ENCODE peak calls at places on chromosomes 5 and 9, in five cellular contexts. One of them, this sample, is unnamed.

GRCh38 chr5:139138790-139139189 is 59.4 kb downstream of the SIL1 start:
- DNase-seq in activated CD4-positive, alpha-beta T cell treated with anti-CD3 and anti-CD28 coated beads, Interleukin-2, amount 50 U/mL, for 1 hour: no peak
- DNase-seq in astrocyte: peak; percentile 61
- DNase-seq in HuH-7: no peak
- DNase-seq in activated T-cell treated with anti-CD3 and anti-CD28 coated beads for 48 hours: no peak
- DNase-seq in this sample: no peak

GRCh38 chr5:132439521-132440206 is 50.9 kb downstream of the IRF1 start:
- DNase-seq in activated CD4-positive, alpha-beta T cell treated with anti-CD3 and anti-CD28 coated beads, Interleukin-2, amount 50 U/mL, for 1 hour: no peak
- DNase-seq in astrocyte: peak; percentile 91
- DNase-seq in HuH-7: no peak
- DNase-seq in activated T-cell treated with anti-CD3 and anti-CD28 coated beads for 48 hours: no peak
- DNase-seq in this sample: no peak

GRCh38 chr5:89662499-89662898 is 747.1 kb downstream of the CETN3 start:
- DNase-seq in activated CD4-positive, alpha-beta T cell treated with anti-CD3 and anti-CD28 coated beads, Interleukin-2, amount 50 U/mL, for 1 hour: no peak
- DNase-seq in astrocyte: no peak
- DNase-seq in HuH-7: no peak
- DNase-seq in activated T-cell treated with anti-CD3 and anti-CD28 coated beads for 48 hours: no peak
- DNase-seq in this sample: no peak

GRCh38 chr5:142816577-142816976 is 46.4 kb downstream of the ARHGAP26 start:
- DNase-seq in activated CD4-positive, alpha-beta T cell treated with anti-CD3 and anti-CD28 coated beads, Interleukin-2, amount 50 U/mL, for 1 hour: no peak
- DNase-seq in astrocyte: peak; percentile 72
- DNase-seq in HuH-7: no peak
- DNase-seq in activated T-cell treated with anti-CD3 and anti-CD28 coated beads for 48 hours: no peak
- DNase-seq in this sample: no peak

GRCh38 chr5:14595189-14595588 is 13.6 kb downstream of the OTULINL start:
- DNase-seq in activated CD4-positive, alpha-beta T cell treated with anti-CD3 and anti-CD28 coated beads, Interleukin-2, amount 50 U/mL, for 1 hour: no peak
- DNase-seq in astrocyte: no peak
- DNase-seq in HuH-7: no peak
- DNase-seq in activated T-cell treated with anti-CD3 and anti-CD28 coated beads for 48 hours: no peak
- DNase-seq in this sample: no peak

GRCh38 chr9:129696803-129697110 is 31.3 kb downstream of the PRRX2 start:
- DNase-seq in activated CD4-positive, alpha-beta T cell treated with anti-CD3 and anti-CD28 coated beads, Interleukin-2, amount 50 U/mL, for 1 hour: no peak
- DNase-seq in astrocyte: no peak
- DNase-seq in HuH-7: no peak
- DNase-seq in activated T-cell treated with anti-CD3 and anti-CD28 coated beads for 48 hours: no peak
- DNase-seq in this sample: no peak

GRCh38 chr9:72533322-72533721 is 11.9 kb downstream of the TMC1 start:
- DNase-seq in activated CD4-positive, alpha-beta T cell treated with anti-CD3 and anti-CD28 coated beads, Interleukin-2, amount 50 U/mL, for 1 hour: no peak
- DNase-seq in astrocyte: peak; percentile 84
- DNase-seq in HuH-7: no peak
- DNase-seq in activated T-cell treated with anti-CD3 and anti-CD28 coated beads for 48 hours: no peak
- DNase-seq in this sample: no peak

GRCh38 chr9:116337015-116337414 is 183.4 kb downstream of the PAPPA start:
- DNase-seq in activated CD4-positive, alpha-beta T cell treated with anti-CD3 and anti-CD28 coated beads, Interleukin-2, amount 50 U/mL, for 1 hour: no peak
- DNase-seq in astrocyte: peak; percentile 75
- DNase-seq in HuH-7: no peak
- DNase-seq in activated T-cell treated with anti-CD3 and anti-CD28 coated beads for 48 hours: no peak
- DNase-seq in this sample: no peak

GRCh38 chr5:179211076-179211475 is 134.2 kb downstream of the ADAMTS2 start:
- DNase-seq in activated CD4-positive, alpha-beta T cell treated with anti-CD3 and anti-CD28 coated beads, Interleukin-2, amount 50 U/mL, for 1 hour: no peak
- DNase-seq in astrocyte: no peak
- DNase-seq in HuH-7: no peak
- DNase-seq in activated T-cell treated with anti-CD3 and anti-CD28 coated beads for 48 hours: no peak
- DNase-seq in this sample: no peak

GRCh38 chr5:82057051-82057450 is 85.2 kb downstream of the ATG10 start:
- DNase-seq in activated CD4-positive, alpha-beta T cell treated with anti-CD3 and anti-CD28 coated beads, Interleukin-2, amount 50 U/mL, for 1 hour: no peak
- DNase-seq in astrocyte: peak; percentile 79
- DNase-seq in HuH-7: no peak
- DNase-seq in activated T-cell treated with anti-CD3 and anti-CD28 coated beads for 48 hours: no peak
- DNase-seq in this sample: no peak

GRCh38 chr9:72158680-72159079 is 9.4 kb downstream of the GDA start:
- DNase-seq in activated CD4-positive, alpha-beta T cell treated with anti-CD3 and anti-CD28 coated beads, Interleukin-2, amount 50 U/mL, for 1 hour: no peak
- DNase-seq in astrocyte: no peak
- DNase-seq in HuH-7: no peak
- DNase-seq in activated T-cell treated with anti-CD3 and anti-CD28 coated beads for 48 hours: no peak
- DNase-seq in this sample: no peak

GRCh38 chr9:134800791-134801339 is 79.7 kb upstream of the FCN2 start:
- DNase-seq in activated CD4-positive, alpha-beta T cell treated with anti-CD3 and anti-CD28 coated beads, Interleukin-2, amount 50 U/mL, for 1 hour: no peak
- DNase-seq in astrocyte: no peak
- DNase-seq in HuH-7: no peak
- DNase-seq in activated T-cell treated with anti-CD3 and anti-CD28 coated beads for 48 hours: no peak
- DNase-seq in this sample: no peak

GRCh38 chr5:68267044-68267443 is 51.5 kb downstream of the PIK3R1 start:
- DNase-seq in activated CD4-positive, alpha-beta T cell treated with anti-CD3 and anti-CD28 coated beads, Interleukin-2, amount 50 U/mL, for 1 hour: no peak
- DNase-seq in astrocyte: no peak
- DNase-seq in HuH-7: no peak
- DNase-seq in activated T-cell treated with anti-CD3 and anti-CD28 coated beads for 48 hours: no peak
- DNase-seq in this sample: no peak

GRCh38 chr9:104780796-104781395 is 17.0 kb downstream of the NIPSNAP3B start:
- DNase-seq in activated CD4-positive, alpha-beta T cell treated with anti-CD3 and anti-CD28 coated beads, Interleukin-2, amount 50 U/mL, for 1 hour: no peak
- DNase-seq in astrocyte: no peak
- DNase-seq in HuH-7: no peak
- DNase-seq in activated T-cell treated with anti-CD3 and anti-CD28 coated beads for 48 hours: no peak
- DNase-seq in this sample: no peak

GRCh38 chr5:154923441-154924430 is 14.3 kb downstream of the GEMIN5 start:
- DNase-seq in activated CD4-positive, alpha-beta T cell treated with anti-CD3 and anti-CD28 coated beads, Interleukin-2, amount 50 U/mL, for 1 hour: no peak
- DNase-seq in astrocyte: peak; percentile 88
- DNase-seq in HuH-7: no peak
- DNase-seq in activated T-cell treated with anti-CD3 and anti-CD28 coated beads for 48 hours: no peak
- DNase-seq in this sample: no peak

GRCh38 chr5:57839025-57839424 is 356.4 kb upstream of the ACTBL2 start:
- DNase-seq in activated CD4-positive, alpha-beta T cell treated with anti-CD3 and anti-CD28 coated beads, Interleukin-2, amount 50 U/mL, for 1 hour: no peak
- DNase-seq in astrocyte: no peak
- DNase-seq in HuH-7: no peak
- DNase-seq in activated T-cell treated with anti-CD3 and anti-CD28 coated beads for 48 hours: no peak
- DNase-seq in this sample: no peak

GRCh38 chr9:136059321-136059791 is 35.7 kb downstream of the NACC2 start:
- DNase-seq in activated CD4-positive, alpha-beta T cell treated with anti-CD3 and anti-CD28 coated beads, Interleukin-2, amount 50 U/mL, for 1 hour: no peak
- DNase-seq in astrocyte: no peak
- DNase-seq in HuH-7: no peak
- DNase-seq in activated T-cell treated with anti-CD3 and anti-CD28 coated beads for 48 hours: no peak
- DNase-seq in this sample: no peak

GRCh38 chr5:173673295-173674170 is 57.1 kb upstream of the BOD1 start:
- DNase-seq in activated CD4-positive, alpha-beta T cell treated with anti-CD3 and anti-CD28 coated beads, Interleukin-2, amount 50 U/mL, for 1 hour: no peak
- DNase-seq in astrocyte: no peak
- DNase-seq in HuH-7: no peak
- DNase-seq in activated T-cell treated with anti-CD3 and anti-CD28 coated beads for 48 hours: no peak
- DNase-seq in this sample: no peak

GRCh38 chr5:58394326-58394725 is 65.6 kb downstream of the PLK2 start:
- DNase-seq in activated CD4-positive, alpha-beta T cell treated with anti-CD3 and anti-CD28 coated beads, Interleukin-2, amount 50 U/mL, for 1 hour: no peak
- DNase-seq in astrocyte: no peak
- DNase-seq in HuH-7: no peak
- DNase-seq in activated T-cell treated with anti-CD3 and anti-CD28 coated beads for 48 hours: no peak
- DNase-seq in this sample: no peak

GRCh38 chr9:133403766-133404439 is 13.9 kb downstream of the REXO4 start:
- DNase-seq in activated CD4-positive, alpha-beta T cell treated with anti-CD3 and anti-CD28 coated beads, Interleukin-2, amount 50 U/mL, for 1 hour: peak; percentile 64
- DNase-seq in astrocyte: no peak
- DNase-seq in HuH-7: peak; percentile 74
- DNase-seq in activated T-cell treated with anti-CD3 and anti-CD28 coated beads for 48 hours: peak; percentile 48
- DNase-seq in this sample: no peak

GRCh38 chr5:141488591-141489478 is at the start of gene PCDHGC5:
- DNase-seq in activated CD4-positive, alpha-beta T cell treated with anti-CD3 and anti-CD28 coated beads, Interleukin-2, amount 50 U/mL, for 1 hour: no peak
- DNase-seq in astrocyte: peak; percentile 74
- DNase-seq in HuH-7: no peak
- DNase-seq in activated T-cell treated with anti-CD3 and anti-CD28 coated beads for 48 hours: no peak
- DNase-seq in this sample: no peak

GRCh38 chr5:150585781-150586461 is 54.5 kb upstream of the SYNPO start:
- DNase-seq in activated CD4-positive, alpha-beta T cell treated with anti-CD3 and anti-CD28 coated beads, Interleukin-2, amount 50 U/mL, for 1 hour: no peak
- DNase-seq in astrocyte: no peak
- DNase-seq in HuH-7: no peak
- DNase-seq in activated T-cell treated with anti-CD3 and anti-CD28 coated beads for 48 hours: no peak
- DNase-seq in this sample: no peak

GRCh38 chr5:51556833-51557232 is 173.6 kb downstream of the ISL1 start:
- DNase-seq in activated CD4-positive, alpha-beta T cell treated with anti-CD3 and anti-CD28 coated beads, Interleukin-2, amount 50 U/mL, for 1 hour: no peak
- DNase-seq in astrocyte: no peak
- DNase-seq in HuH-7: no peak
- DNase-seq in activated T-cell treated with anti-CD3 and anti-CD28 coated beads for 48 hours: no peak
- DNase-seq in this sample: no peak

GRCh38 chr9:38301376-38302106 is 91.0 kb upstream of the ALDH1B1 start:
- DNase-seq in activated CD4-positive, alpha-beta T cell treated with anti-CD3 and anti-CD28 coated beads, Interleukin-2, amount 50 U/mL, for 1 hour: no peak
- DNase-seq in astrocyte: no peak
- DNase-seq in HuH-7: no peak
- DNase-seq in activated T-cell treated with anti-CD3 and anti-CD28 coated beads for 48 hours: no peak
- DNase-seq in this sample: no peak

GRCh38 chr9:131289301-131290038 is at the start of gene PLPP7:
- DNase-seq in activated CD4-positive, alpha-beta T cell treated with anti-CD3 and anti-CD28 coated beads, Interleukin-2, amount 50 U/mL, for 1 hour: no peak
- DNase-seq in astrocyte: peak; percentile 57
- DNase-seq in HuH-7: peak; percentile 83
- DNase-seq in activated T-cell treated with anti-CD3 and anti-CD28 coated beads for 48 hours: no peak
- DNase-seq in this sample: no peak

This sample was measured in iPS DF 6.9.